ENCODE peak calls at places on chromosomes 7 and 10, in seven cellular contexts. One of them, this sample, is unnamed.

GRCh38 chr10:73577788-73578187 is 13.4 kb downstream of the USP54 start:
- DNase-seq in A549: peak; percentile 8
- DNase-seq in stomach: peak; percentile 83
- DNase-seq in cardiac muscle cell: peak; percentile 83
- DNase-seq in OCI-LY7: no peak
- DNase-seq in transverse colon: peak; percentile 63
- DNase-seq in suprapubic skin: peak; percentile 63
- DNase-seq in this sample: no peak

GRCh38 chr10:114538544-114538906 is 119.5 kb downstream of the ABLIM1 start:
- DNase-seq in OCI-LY7: peak; percentile 76
- DNase-seq in transverse colon: peak; percentile 85
- DNase-seq in stomach: peak; percentile 81
- DNase-seq in suprapubic skin: no peak
- DNase-seq in cardiac muscle cell: no peak
- DNase-seq in A549: no peak
- DNase-seq in this sample: no peak

GRCh38 chr7:100752994-100753393 is 19.6 kb downstream of the ZAN start:
- DNase-seq in stomach: no peak
- DNase-seq in cardiac muscle cell: no peak
- DNase-seq in A549: no peak
- DNase-seq in OCI-LY7: no peak
- DNase-seq in suprapubic skin: no peak
- DNase-seq in transverse colon: no peak
- DNase-seq in this sample: no peak

GRCh38 chr10:95247200-95247880 is 43.5 kb downstream of the PDLIM1 start:
- DNase-seq in suprapubic skin: no peak
- DNase-seq in transverse colon: no peak
- DNase-seq in OCI-LY7: no peak
- DNase-seq in stomach: no peak
- DNase-seq in cardiac muscle cell: no peak
- DNase-seq in A549: no peak
- DNase-seq in this sample: no peak

GRCh38 chr10:23994459-23995046 is 214.4 kb upstream of the KIAA1217 start:
- DNase-seq in cardiac muscle cell: peak; percentile 78
- DNase-seq in A549: peak; percentile 52
- DNase-seq in transverse colon: peak; percentile 52
- DNase-seq in suprapubic skin: no peak
- DNase-seq in stomach: peak; percentile 74
- DNase-seq in OCI-LY7: peak; percentile 34
- DNase-seq in this sample: peak; percentile 55

GRCh38 chr7:68420342-68420750 is 1177.9 kb upstream of the AUTS2 start:
- DNase-seq in suprapubic skin: no peak
- DNase-seq in OCI-LY7: no peak
- DNase-seq in transverse colon: no peak
- DNase-seq in A549: no peak
- DNase-seq in stomach: no peak
- DNase-seq in cardiac muscle cell: no peak
- DNase-seq in this sample: no peak

GRCh38 chr10:118870467-118871243 is 115.9 kb upstream of the CACUL1 start:
- DNase-seq in OCI-LY7: no peak
- DNase-seq in transverse colon: no peak
- DNase-seq in A549: peak; percentile 52
- DNase-seq in stomach: no peak
- DNase-seq in suprapubic skin: no peak
- DNase-seq in cardiac muscle cell: peak; percentile 44
- DNase-seq in this sample: no peak

GRCh38 chr10:6136215-6137201 is 47.7 kb downstream of the RBM17 start:
- DNase-seq in cardiac muscle cell: no peak
- DNase-seq in suprapubic skin: peak; percentile 65
- DNase-seq in A549: no peak
- DNase-seq in transverse colon: no peak
- DNase-seq in stomach: no peak
- DNase-seq in OCI-LY7: no peak
- DNase-seq in this sample: no peak

GRCh38 chr10:33155720-33156638 is 178.5 kb downstream of the NRP1 start:
- DNase-seq in OCI-LY7: peak; percentile 79
- DNase-seq in transverse colon: no peak
- DNase-seq in cardiac muscle cell: peak; percentile 43
- DNase-seq in A549: peak; percentile 98
- DNase-seq in stomach: no peak
- DNase-seq in suprapubic skin: no peak
- DNase-seq in this sample: no peak

GRCh38 chr10:36606234-36606839 is 519.1 kb upstream of the ANKRD30A start:
- DNase-seq in OCI-LY7: no peak
- DNase-seq in suprapubic skin: no peak
- DNase-seq in stomach: no peak
- DNase-seq in cardiac muscle cell: no peak
- DNase-seq in A549: no peak
- DNase-seq in transverse colon: no peak
- DNase-seq in this sample: no peak

GRCh38 chr7:72405389-72405788 is 6.7 kb downstream of the CALN1 start:
- DNase-seq in OCI-LY7: no peak
- DNase-seq in A549: no peak
- DNase-seq in stomach: no peak
- DNase-seq in suprapubic skin: no peak
- DNase-seq in transverse colon: no peak
- DNase-seq in cardiac muscle cell: no peak
- DNase-seq in this sample: no peak

GRCh38 chr7:44977956-44978355 is 859 bp downstream of the MYO1G start:
- DNase-seq in stomach: peak; percentile 41
- DNase-seq in transverse colon: peak; percentile 37
- DNase-seq in cardiac muscle cell: no peak
- DNase-seq in suprapubic skin: peak; percentile 44
- DNase-seq in OCI-LY7: peak; percentile 37
- DNase-seq in A549: no peak
- DNase-seq in this sample: no peak

GRCh38 chr10:120460776-120461175 is 3.7 kb downstream of the PLPP4 start:
- DNase-seq in cardiac muscle cell: no peak
- DNase-seq in stomach: no peak
- DNase-seq in OCI-LY7: no peak
- DNase-seq in A549: no peak
- DNase-seq in transverse colon: no peak
- DNase-seq in suprapubic skin: no peak
- DNase-seq in this sample: no peak

GRCh38 chr7:81990395-81990794 is 220.5 kb upstream of the HGF start:
- DNase-seq in transverse colon: no peak
- DNase-seq in cardiac muscle cell: no peak
- DNase-seq in suprapubic skin: no peak
- DNase-seq in stomach: no peak
- DNase-seq in A549: no peak
- DNase-seq in OCI-LY7: no peak
- DNase-seq in this sample: no peak

DNA sequence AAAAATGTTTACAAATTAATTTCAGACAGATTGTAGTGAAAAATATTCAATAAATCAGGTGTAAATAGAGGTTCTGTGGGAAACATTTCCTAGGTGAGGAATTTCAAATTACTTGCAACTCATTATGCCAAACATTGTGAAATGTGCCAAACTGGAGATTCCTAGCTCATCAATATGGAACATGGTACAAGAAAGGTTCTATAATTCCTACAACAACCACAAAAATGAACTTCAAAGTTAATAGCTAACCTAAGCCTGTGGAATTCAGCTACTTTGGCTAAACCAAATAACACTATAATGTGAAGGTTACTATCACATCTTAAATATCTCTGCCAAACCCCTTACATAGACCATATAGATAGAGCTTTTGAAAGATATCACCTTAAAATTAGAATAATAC is 223.3 kb upstream of the HGF start:
- DNase-seq in stomach: no peak
- DNase-seq in suprapubic skin: no peak
- DNase-seq in transverse colon: no peak
- DNase-seq in OCI-LY7: no peak
- DNase-seq in A549: no peak
- DNase-seq in cardiac muscle cell: no peak
- DNase-seq in this sample: no peak
- TF ChIP-seq CTCF in stomach: no peak
- TF ChIP-seq CTCF in suprapubic skin: no peak
- TF ChIP-seq CTCF in transverse colon: no peak
- TF ChIP-seq CTCF in OCI-LY7: no peak
- TF ChIP-seq CTCF in A549: no peak
- TF ChIP-seq CTCF in cardiac muscle cell: no peak
- TF ChIP-seq CTCF in this sample: no peak

DNA sequence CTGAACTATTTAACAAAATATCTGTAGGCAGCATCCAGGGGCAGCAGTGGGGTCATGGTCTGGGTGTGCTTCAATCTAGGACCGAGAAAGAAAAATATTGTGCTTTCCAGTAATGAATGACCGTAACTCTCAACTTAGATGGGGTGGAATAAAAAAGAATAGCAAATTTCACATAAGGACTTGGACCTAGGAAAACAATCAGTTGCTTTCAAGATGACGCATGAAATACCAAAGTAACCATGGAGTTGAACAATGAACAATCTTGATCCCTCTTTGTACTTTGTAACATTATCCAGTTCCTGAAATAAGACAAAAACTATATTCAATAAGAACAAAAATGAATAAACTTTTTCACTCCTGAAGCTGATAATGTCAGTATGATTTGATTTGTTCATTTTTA is 167.1 kb downstream of the C7orf25 start:
- DNase-seq in transverse colon: no peak
- DNase-seq in A549: no peak
- DNase-seq in cardiac muscle cell: no peak
- DNase-seq in stomach: no peak
- DNase-seq in OCI-LY7: no peak
- DNase-seq in suprapubic skin: no peak
- DNase-seq in this sample: no peak
- TF ChIP-seq CTCF in transverse colon: no peak
- TF ChIP-seq CTCF in A549: no peak
- TF ChIP-seq CTCF in cardiac muscle cell: no peak
- TF ChIP-seq CTCF in stomach: no peak
- TF ChIP-seq CTCF in OCI-LY7: no peak
- TF ChIP-seq CTCF in suprapubic skin: no peak
- TF ChIP-seq CTCF in this sample: no peak

GRCh38 chr10:115950320-115950719 is 322.7 kb downstream of the GFRA1 start:
- DNase-seq in stomach: no peak
- DNase-seq in suprapubic skin: no peak
- DNase-seq in cardiac muscle cell: no peak
- DNase-seq in transverse colon: no peak
- DNase-seq in A549: no peak
- DNase-seq in OCI-LY7: no peak
- DNase-seq in this sample: no peak

GRCh38 chr10:115945696-115946445 is 327.1 kb downstream of the GFRA1 start:
- DNase-seq in transverse colon: no peak
- DNase-seq in OCI-LY7: no peak
- DNase-seq in suprapubic skin: no peak
- DNase-seq in stomach: no peak
- DNase-seq in A549: no peak
- DNase-seq in cardiac muscle cell: no peak
- DNase-seq in this sample: no peak

GRCh38 chr10:115947104-115947503 is 325.9 kb downstream of the GFRA1 start:
- DNase-seq in A549: peak; percentile 11
- DNase-seq in transverse colon: no peak
- DNase-seq in OCI-LY7: no peak
- DNase-seq in cardiac muscle cell: no peak
- DNase-seq in stomach: no peak
- DNase-seq in suprapubic skin: no peak
- DNase-seq in this sample: no peak

GRCh38 chr10:115949282-115949844 is 323.6 kb downstream of the GFRA1 start:
- DNase-seq in A549: no peak
- DNase-seq in transverse colon: no peak
- DNase-seq in suprapubic skin: no peak
- DNase-seq in OCI-LY7: no peak
- DNase-seq in cardiac muscle cell: no peak
- DNase-seq in stomach: no peak
- DNase-seq in this sample: no peak

DNA sequence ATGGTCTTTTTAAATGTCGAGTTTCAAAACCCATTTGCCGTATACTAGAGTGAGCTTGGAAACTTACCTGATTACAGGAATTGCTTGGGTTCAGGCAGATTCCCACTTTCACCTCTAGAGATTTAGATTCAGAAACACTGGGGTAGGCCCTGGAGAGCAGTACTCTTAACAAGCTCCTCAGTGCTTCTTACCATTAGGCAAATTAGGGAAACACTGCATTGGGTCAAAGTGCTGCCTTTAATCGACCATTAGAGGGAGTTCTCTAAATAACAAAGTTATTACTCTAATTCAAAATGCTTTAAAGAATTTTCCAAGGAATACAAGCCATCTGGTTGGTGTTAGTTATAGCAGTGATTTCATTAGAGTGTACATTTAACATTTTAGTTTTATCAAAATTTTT is 324.6 kb downstream of the GFRA1 start:
- DNase-seq in stomach: no peak
- DNase-seq in suprapubic skin: no peak
- DNase-seq in cardiac muscle cell: no peak
- DNase-seq in OCI-LY7: peak; percentile 1
- DNase-seq in transverse colon: no peak
- DNase-seq in A549: peak; percentile 13
- DNase-seq in this sample: no peak
- TF ChIP-seq CTCF in stomach: no peak
- TF ChIP-seq CTCF in suprapubic skin: peak; percentile 20
- TF ChIP-seq CTCF in cardiac muscle cell: peak; percentile 40
- TF ChIP-seq CTCF in OCI-LY7: peak; percentile 50
- TF ChIP-seq CTCF in transverse colon: no peak
- TF ChIP-seq CTCF in A549: no peak
- TF ChIP-seq CTCF in this sample: peak; percentile 44

GRCh38 chr10:31322647-31323046 is 3.6 kb downstream of the ZEB1 start:
- DNase-seq in stomach: no peak
- DNase-seq in OCI-LY7: peak; percentile 17
- DNase-seq in transverse colon: no peak
- DNase-seq in A549: peak; percentile 28
- DNase-seq in suprapubic skin: no peak
- DNase-seq in cardiac muscle cell: no peak
- DNase-seq in this sample: no peak
- TF ChIP-seq CTCF in stomach: no peak
- TF ChIP-seq CTCF in OCI-LY7: peak; percentile 71
- TF ChIP-seq CTCF in transverse colon: no peak
- TF ChIP-seq CTCF in A549: no peak
- TF ChIP-seq CTCF in suprapubic skin: no peak
- TF ChIP-seq CTCF in cardiac muscle cell: peak; percentile 34
- TF ChIP-seq CTCF in this sample: no peak